ENCODE peak calls at places on chromosomes 2 and 18, in five cellular contexts. R is GM06990, S is cardiac muscle cell, O is breast epithelium, Z is aorta. U is an unnamed sample. For H3K36me3, the result is how much of the 10 kb centered on the place peaks cover.

GRCh38 chr2:205780645-205781044 is 98.3 kb downstream of the NRP2 start:
- DNase-seq in R (no peak), S (no peak), O (no peak), Z (no peak), U (no peak)

GRCh38 chr2:177711472-177712276 is 319.1 kb downstream of the AGPS start:
- DNase-seq in R (no peak), S (no peak), O (no peak), Z (no peak), U (no peak)

GRCh38 chr18:49547701-49548100 is 14.2 kb upstream of the LIPG start:
- DNase-seq in R (no peak), S (peak), O (no peak), Z (no peak), U (no peak)

GRCh38 chr18:32072321-32072720 is 19.4 kb upstream of the RNF138 start:
- DNase-seq in R (no peak), S (peak), O (no peak), Z (no peak), U (no peak)

GRCh38 chr18:70280007-70280925 is 8.6 kb upstream of the SOCS6 start:
- DNase-seq in R (no peak), S (no peak), O (no peak), Z (no peak), U (no peak)

GRCh38 chr2:20561703-20562454 is 89.0 kb downstream of the HS1BP3 start:
- DNase-seq in R (no peak), S (peak), O (no peak), Z (peak), U (no peak)

GRCh38 chr2:9844036-9844483 is 786 bp downstream of the TAF1B start:
- DNase-seq in R (peak), S (peak), O (no peak), Z (no peak), U (no peak)

GRCh38 chr2:100643906-100644501 is 81.2 kb downstream of the PDCL3 start:
- DNase-seq in R (no peak), S (no peak), O (no peak), Z (no peak), U (no peak)

GRCh38 chr2:109710505-109711229 is 83.4 kb upstream of the RGPD5 start:
- DNase-seq in R (no peak), S (no peak), O (no peak), Z (no peak), U (no peak)

GRCh38 chr2:72412214-72412613 is 264.6 kb upstream of the CYP26B1 start:
- DNase-seq in R (no peak), S (no peak), O (no peak), Z (no peak), U (no peak)

GRCh38 chr18:67104700-67105284 is 411.7 kb downstream of the DSEL start:
- DNase-seq in R (no peak), S (peak), O (no peak), Z (peak), U (no peak)

GRCh38 chr2:222424281-222424728 is at the start of gene SGPP2:
- DNase-seq in R (no peak), S (no peak), O (no peak), Z (no peak), U (peak)

GRCh38 chr2:72132981-72133720 is 14.5 kb downstream of the CYP26B1 start:
- DNase-seq in R (no peak), S (no peak), O (no peak), Z (peak), U (peak)

GRCh38 chr2:151878655-151879563 is 50.7 kb upstream of the ARL5A start:
- DNase-seq in R (no peak), S (peak), O (no peak), Z (no peak), U (no peak)

GRCh38 chr2:15298769-15299168 is 262.4 kb downstream of the NBAS start:
- DNase-seq in R (no peak), S (peak), O (no peak), Z (no peak), U (no peak)

GRCh38 chr18:80176334-80177080 is 67.4 kb downstream of the ADNP2 start:
- DNase-seq in R (no peak), S (no peak), O (no peak), Z (peak), U (no peak)

GRCh38 chr2:33583194-33583938 is 15.7 kb downstream of the FAM98A start:
- DNase-seq in R (peak), S (peak), O (no peak), Z (no peak), U (no peak)

GRCh38 chr18:59592624-59593023 is 104.6 kb downstream of the CCBE1 start:
- DNase-seq in R (no peak), S (no peak), O (no peak), Z (no peak), U (no peak)

GRCh38 chr18:51107082-51107481 is 77.1 kb downstream of the SMAD4 start:
- DNase-seq in R (no peak), S (no peak), O (peak), Z (peak), U (no peak)

GRCh38 chr2:165016772-165017411 is 61.6 kb upstream of the SLC38A11 start:
- DNase-seq in R (no peak), S (peak), O (peak), Z (no peak), U (no peak)

GRCh38 chr18:8910843-8911242 is 191.7 kb upstream of the NDUFV2 start:
- DNase-seq in R (no peak), S (no peak), O (no peak), Z (no peak), U (no peak)

GRCh38 chr2:64846175-64846574 is 143.0 kb upstream of the SLC1A4 start:
- DNase-seq in R (no peak), S (peak), O (no peak), Z (no peak), U (no peak)

GRCh38 chr2:232894251-232894650 is 24.2 kb downstream of the SNORC start:
- DNase-seq in R (no peak), S (no peak), O (no peak), Z (no peak), U (peak)

GRCh38 chr2:14700753-14701152 is 68.2 kb downstream of the LRATD1 start:
- DNase-seq in R (no peak), S (no peak), O (no peak), Z (no peak), U (no peak)

GRCh38 chr2:208948073-208948472 is 475.8 kb upstream of the MAP2 start:
- DNase-seq in R (no peak), S (no peak), O (no peak), Z (no peak), U (no peak)

GRCh38 chr2:174777334-174777733 is 13.1 kb upstream of the CHRNA1 start:
- DNase-seq in R (no peak), S (no peak), O (no peak), Z (no peak), U (no peak)

GRCh38 chr2:123688504-123688903 is 336.6 kb upstream of the CNTNAP5 start:
- DNase-seq in R (no peak), S (no peak), O (no peak), Z (no peak), U (no peak)

GRCh38 chr2:74735009-74735408 is 81.0 kb downstream of the SEMA4F start:
- DNase-seq in R (no peak), S (no peak), O (no peak), Z (no peak), U (no peak)

GRCh38 chr2:143347303-143347702 is 218.1 kb downstream of the ARHGAP15 start:
- DNase-seq in R (no peak), S (no peak), O (no peak), Z (no peak), U (no peak)

GRCh38 chr2:234025475-234025874 is 25.0 kb upstream of the SPP2 start:
- DNase-seq in R (peak), S (no peak), O (no peak), Z (no peak), U (no peak)

GRCh38 chr2:128179461-128179755 is 88.4 kb downstream of the UGGT1 start:
- DNase-seq in R (no peak), S (no peak), O (no peak), Z (no peak), U (no peak)
- H3K36me3 ChIP-seq in R (under half), S (half or more), O (under half), Z (under half), U (half or more)

GRCh38 chr2:235937936-235938335 is 230.2 kb downstream of the GBX2 start:
- DNase-seq in R (no peak), S (no peak), O (no peak), Z (no peak), U (no peak)

GRCh38 chr2:235937526-235937925 is 230.7 kb downstream of the GBX2 start:
- DNase-seq in R (no peak), S (no peak), O (no peak), Z (no peak), U (no peak)

GRCh38 chr2:235935773-235936172 is 232.4 kb downstream of the GBX2 start:
- DNase-seq in R (no peak), S (no peak), O (no peak), Z (no peak), U (no peak)

GRCh38 chr2:235936493-235936892 is 231.7 kb downstream of the GBX2 start:
- DNase-seq in R (no peak), S (peak), O (no peak), Z (no peak), U (no peak)

GRCh38 chr2:235937092-235937491 is 231.1 kb downstream of the GBX2 start:
- DNase-seq in R (no peak), S (peak), O (no peak), Z (no peak), U (no peak)
- H3K36me3 ChIP-seq in R (under half), S (under half), O (under half), Z (under half), U (under half)

GRCh38 chr2:28412625-28413151 is 20.0 kb downstream of the FOSL2 start:
- DNase-seq in R (no peak), S (no peak), O (no peak), Z (no peak), U (no peak)

GRCh38 chr2:28413152-28413895 is 20.7 kb downstream of the FOSL2 start:
- DNase-seq in R (no peak), S (no peak), O (no peak), Z (peak), U (peak)

GRCh38 chr2:28408764-28409599 is 16.3 kb downstream of the FOSL2 start:
- DNase-seq in R (no peak), S (peak), O (no peak), Z (no peak), U (peak)

GRCh38 chr2:28411956-28412609 is 19.4 kb downstream of the FOSL2 start:
- DNase-seq in R (no peak), S (no peak), O (no peak), Z (no peak), U (no peak)

GRCh38 chr2:28411166-28411755 is 18.6 kb downstream of the FOSL2 start:
- DNase-seq in R (no peak), S (no peak), O (no peak), Z (no peak), U (no peak)
- H3K36me3 ChIP-seq in R (under half), S (under half), O (under half), Z (under half), U (under half)

GRCh38 chr2:46367286-46367685 is 70.1 kb downstream of the EPAS1 start:
- DNase-seq in R (no peak), S (no peak), O (no peak), Z (no peak), U (no peak)
- H3K36me3 ChIP-seq in R (under half), S (under half), O (under half), Z (under half), U (under half)

GRCh38 chr2:36481709-36482108 is 116.3 kb downstream of the FEZ2 start:
- DNase-seq in R (no peak), S (no peak), O (no peak), Z (no peak), U (no peak)
- H3K36me3 ChIP-seq in R (under half), S (under half), O (under half), Z (under half), U (under half)

GRCh38 chr2:88582030-88582429 is 45.2 kb downstream of the EIF2AK3 start:
- DNase-seq in R (no peak), S (no peak), O (no peak), Z (no peak), U (no peak)
- H3K36me3 ChIP-seq in R (under half), S (under half), O (under half), Z (under half), U (under half)

DNA sequence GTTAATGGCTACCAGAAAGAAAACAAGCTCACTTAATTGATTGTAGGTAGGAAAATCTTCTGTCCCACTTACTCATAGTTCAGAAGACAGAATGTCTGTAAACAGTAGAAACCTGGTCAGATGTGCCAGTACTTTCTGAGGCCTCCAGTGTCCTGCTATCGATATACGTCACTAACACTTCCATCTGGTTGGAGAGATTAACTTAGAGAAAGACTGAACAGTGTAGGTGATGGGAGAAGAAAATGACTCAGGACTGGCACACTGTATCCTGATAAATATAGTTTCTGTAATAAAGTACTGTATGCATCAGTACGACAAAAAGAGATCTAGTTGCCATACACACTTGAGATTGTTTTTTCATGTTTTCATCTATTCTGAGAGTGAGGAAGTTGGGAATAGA is 106.1 kb downstream of the NAT8 start:
- DNase-seq in R (no peak), S (no peak), O (no peak), Z (no peak), U (no peak)
- H3K36me3 ChIP-seq in R (under half), S (under half), O (under half), Z (under half), U (under half)

DNA sequence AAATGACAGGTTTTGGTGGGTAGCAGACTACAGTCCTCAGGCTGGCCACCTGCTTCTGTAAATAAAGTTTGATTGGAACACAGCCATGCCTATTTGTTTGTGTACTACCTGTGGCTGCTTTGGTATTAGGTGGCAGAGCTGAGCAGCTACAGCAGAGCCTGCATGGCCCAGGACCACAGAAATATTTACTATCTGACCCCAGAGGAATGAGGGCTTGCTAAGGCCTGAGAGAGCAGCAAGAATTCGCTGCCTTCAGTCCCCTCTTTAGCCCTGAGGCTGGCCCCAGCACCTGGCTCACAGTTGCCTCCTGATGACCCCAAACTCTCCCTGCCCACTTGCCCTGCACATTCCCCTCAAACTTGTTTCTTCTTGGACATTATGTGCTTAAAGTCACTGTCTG is 32.5 kb downstream of the POLR1A start:
- DNase-seq in R (no peak), S (no peak), O (no peak), Z (no peak), U (no peak)
- H3K36me3 ChIP-seq in R (under half), S (under half), O (under half), Z (under half), U (half or more)